ENCODE peak calls at places on chromosomes 2 and 18, in four cellular contexts. F, Q, E and W are unnamed samples.

GRCh38 chr2:236180831-236181453 is 12.8 kb upstream of the GBX2 start:
- DNase-seq in F (peak), Q (no peak), E (no peak), W (no peak)

GRCh38 chr2:217604527-217605279 is 398.1 kb downstream of the TNS1 start:
- DNase-seq in F (peak), Q (peak), E (no peak), W (peak)

GRCh38 chr2:173371023-173371422 is 16.4 kb downstream of the CDCA7 start:
- DNase-seq in F (no peak), Q (no peak), E (no peak), W (no peak)

GRCh38 chr2:65386340-65386739 is 46.1 kb downstream of the SPRED2 start:
- DNase-seq in F (no peak), Q (no peak), E (no peak), W (no peak)

GRCh38 chr2:44342854-44343253 is 18.4 kb downstream of the PREPL start:
- DNase-seq in F (no peak), Q (no peak), E (no peak), W (no peak)

GRCh38 chr18:62672600-62672999 is 42.7 kb upstream of the PHLPP1 start:
- DNase-seq in F (no peak), Q (no peak), E (no peak), W (no peak)

GRCh38 chr2:196336715-196337617 is 165.6 kb upstream of the STK17B start:
- DNase-seq in F (no peak), Q (no peak), E (no peak), W (no peak)

GRCh38 chr2:22124003-22124402 is 1000.2 kb downstream of the TDRD15 start:
- DNase-seq in F (no peak), Q (no peak), E (no peak), W (no peak)

GRCh38 chr2:38876407-38876806 is 631 bp downstream of the MORN2 start:
- DNase-seq in F (no peak), Q (no peak), E (no peak), W (no peak)

GRCh38 chr2:133393881-133394280 is 174.4 kb downstream of the NCKAP5 start:
- DNase-seq in F (no peak), Q (no peak), E (no peak), W (no peak)

GRCh38 chr2:69781321-69782248 is 39.7 kb downstream of the ANXA4 start:
- DNase-seq in F (no peak), Q (no peak), E (no peak), W (no peak)

GRCh38 chr2:63665806-63666205 is 77.0 kb downstream of the MDH1 start:
- DNase-seq in F (no peak), Q (no peak), E (no peak), W (no peak)

GRCh38 chr2:60764736-60765534 is 8.9 kb downstream of the PAPOLG start:
- DNase-seq in F (no peak), Q (no peak), E (no peak), W (no peak)

GRCh38 chr2:36695746-36696415 is 626 bp upstream of the VIT start:
- DNase-seq in F (no peak), Q (no peak), E (no peak), W (no peak)

GRCh38 chr2:72570401-72570800 is 255.4 kb downstream of the EXOC6B start:
- DNase-seq in F (no peak), Q (no peak), E (no peak), W (no peak)

GRCh38 chr2:168529054-168529833 is 73.2 kb downstream of the CERS6 start:
- DNase-seq in F (no peak), Q (no peak), E (no peak), W (no peak)

GRCh38 chr2:118763797-118764196 is 83.7 kb downstream of the EN1 start:
- DNase-seq in F (no peak), Q (no peak), E (no peak), W (no peak)

GRCh38 chr2:152718909-152719645 is 657 bp downstream of the ARL6IP6 start:
- DNase-seq in F (no peak), Q (no peak), E (no peak), W (no peak)

DNA sequence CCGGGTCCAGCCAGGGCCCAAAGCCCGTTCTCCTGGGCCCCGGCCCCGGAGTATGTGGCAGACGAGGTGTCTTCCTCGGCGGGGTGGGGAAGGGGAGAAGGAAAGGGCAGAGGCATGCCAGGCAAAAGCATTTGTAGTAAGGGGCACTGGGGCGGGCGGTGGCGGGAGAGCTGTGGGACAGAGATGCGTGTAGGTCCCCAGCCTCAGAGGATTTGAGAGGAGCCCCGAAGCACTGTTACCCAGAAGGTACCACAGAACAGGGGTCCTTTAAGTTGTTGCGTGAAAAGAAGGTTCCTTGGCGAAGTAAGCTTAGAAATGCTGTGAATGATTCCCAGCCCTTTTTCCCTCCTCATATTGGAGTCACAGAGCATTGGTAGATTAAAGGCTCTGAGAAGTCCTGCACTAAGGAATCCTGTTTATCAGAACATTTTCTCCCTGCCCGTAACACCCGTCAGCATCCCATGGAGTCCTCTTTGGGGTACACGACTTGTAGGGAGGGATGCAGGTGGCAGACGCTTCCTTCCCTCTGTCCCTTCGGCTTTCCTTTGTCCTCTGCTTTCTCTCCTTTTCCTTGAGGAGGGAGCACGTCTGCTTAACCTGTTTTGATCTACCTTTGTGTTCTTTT is 12.5 kb downstream of the GAREM2 start:
- DNase-seq in F (no peak), Q (no peak), E (no peak), W (no peak)
- H3K27ac ChIP-seq in F (peak), Q (no peak), E (peak), W (peak)

DNA sequence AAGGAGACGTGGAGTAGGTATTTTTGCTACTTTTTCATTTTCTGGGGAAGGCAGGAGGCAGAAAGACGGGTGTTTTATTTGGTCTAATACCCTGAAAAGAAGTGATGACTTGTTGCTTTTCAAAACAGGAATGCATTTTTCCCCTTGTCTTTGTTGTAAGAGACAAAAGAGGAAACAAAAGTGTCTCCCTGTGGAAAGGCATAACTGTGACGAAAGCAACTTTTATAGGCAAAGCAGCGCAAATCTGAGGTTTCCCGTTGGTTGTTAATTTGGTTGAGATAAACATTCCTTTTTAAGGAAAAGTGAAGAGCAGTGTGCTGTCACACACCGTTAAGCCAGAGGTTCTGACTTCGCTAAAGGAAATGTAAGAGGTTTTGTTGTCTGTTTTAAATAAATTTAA is 3.4 kb downstream of the FZD7 start:
- DNase-seq in F (no peak), Q (no peak), E (no peak), W (no peak)
- H3K27ac ChIP-seq in F (no peak), Q (peak), E (no peak), W (peak)

DNA sequence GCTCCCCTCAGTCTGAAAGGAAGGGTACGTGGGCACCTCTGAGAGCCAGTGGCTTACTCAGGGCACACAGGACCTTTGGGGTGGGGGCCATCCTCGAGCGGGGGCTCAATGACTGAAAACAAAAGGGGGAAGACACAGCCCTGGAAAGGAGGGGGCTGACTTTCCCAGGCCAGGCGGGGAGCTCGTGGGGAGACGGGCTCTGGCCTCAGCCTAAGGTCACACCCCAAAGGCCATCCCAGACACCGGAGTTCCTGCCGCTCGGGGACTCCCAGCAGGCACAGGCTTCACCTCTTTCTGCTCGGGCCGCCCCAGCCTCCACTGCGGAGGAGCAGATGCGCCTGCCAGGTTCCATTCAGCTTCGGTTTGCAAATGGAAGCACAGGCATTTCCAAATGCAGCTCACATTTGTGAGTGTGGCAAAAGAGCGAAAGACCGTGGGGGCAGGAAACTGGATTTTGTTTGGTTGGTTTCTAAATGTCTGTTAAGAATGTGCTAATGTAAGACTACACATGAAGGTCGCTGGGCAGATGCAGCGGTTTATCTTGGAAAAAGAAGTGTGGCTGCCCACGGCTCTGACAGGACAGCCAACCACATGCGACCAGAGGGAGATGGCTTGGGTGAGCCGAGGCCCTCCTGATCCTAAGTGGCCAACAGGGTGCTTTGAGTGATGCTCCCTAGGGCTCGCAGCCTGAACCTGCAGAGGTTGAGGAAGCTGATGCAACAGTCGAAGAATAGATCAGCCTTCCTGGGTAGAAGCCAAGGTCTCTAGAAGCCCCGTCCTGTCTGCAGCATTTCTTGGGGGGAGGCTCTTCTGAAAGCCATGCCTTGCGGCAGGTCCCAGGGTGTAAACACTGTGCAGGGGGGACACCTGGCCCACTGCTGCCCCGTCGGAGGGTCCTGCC is 136.6 kb downstream of the HDAC4 start:
- DNase-seq in F (peak), Q (peak), E (peak), W (no peak)
- H3K27ac ChIP-seq in F (peak), Q (peak), E (peak), W (peak)

GRCh38 chr18:13261658-13262357 is 43.2 kb downstream of the LDLRAD4 start:
- DNase-seq in F (no peak), Q (no peak), E (no peak), W (no peak)
- H3K27ac ChIP-seq in F (peak), Q (no peak), E (no peak), W (no peak)

DNA sequence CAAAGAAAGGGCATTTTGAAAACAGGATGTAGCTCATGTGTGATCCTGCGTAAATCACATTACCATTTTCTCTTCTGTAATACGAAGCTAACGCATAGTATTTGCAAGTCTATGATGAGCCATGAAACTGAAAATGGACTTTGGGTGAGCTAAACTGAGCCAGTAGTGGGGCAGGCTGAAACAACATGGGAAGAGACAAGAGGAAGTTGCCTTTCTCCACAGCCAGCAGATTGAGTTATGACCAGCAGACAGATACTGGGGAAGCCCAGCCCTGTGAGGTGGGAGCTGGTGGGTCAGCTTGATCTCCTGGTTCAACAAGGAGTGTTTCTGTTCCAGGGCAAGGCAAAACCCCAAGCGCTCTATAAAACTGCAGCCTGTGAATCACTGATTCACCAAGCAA is 11.8 kb downstream of the CYRIA start:
- DNase-seq in F (peak), Q (no peak), E (no peak), W (no peak)
- H3K27ac ChIP-seq in F (peak), Q (peak), E (no peak), W (peak)

DNA sequence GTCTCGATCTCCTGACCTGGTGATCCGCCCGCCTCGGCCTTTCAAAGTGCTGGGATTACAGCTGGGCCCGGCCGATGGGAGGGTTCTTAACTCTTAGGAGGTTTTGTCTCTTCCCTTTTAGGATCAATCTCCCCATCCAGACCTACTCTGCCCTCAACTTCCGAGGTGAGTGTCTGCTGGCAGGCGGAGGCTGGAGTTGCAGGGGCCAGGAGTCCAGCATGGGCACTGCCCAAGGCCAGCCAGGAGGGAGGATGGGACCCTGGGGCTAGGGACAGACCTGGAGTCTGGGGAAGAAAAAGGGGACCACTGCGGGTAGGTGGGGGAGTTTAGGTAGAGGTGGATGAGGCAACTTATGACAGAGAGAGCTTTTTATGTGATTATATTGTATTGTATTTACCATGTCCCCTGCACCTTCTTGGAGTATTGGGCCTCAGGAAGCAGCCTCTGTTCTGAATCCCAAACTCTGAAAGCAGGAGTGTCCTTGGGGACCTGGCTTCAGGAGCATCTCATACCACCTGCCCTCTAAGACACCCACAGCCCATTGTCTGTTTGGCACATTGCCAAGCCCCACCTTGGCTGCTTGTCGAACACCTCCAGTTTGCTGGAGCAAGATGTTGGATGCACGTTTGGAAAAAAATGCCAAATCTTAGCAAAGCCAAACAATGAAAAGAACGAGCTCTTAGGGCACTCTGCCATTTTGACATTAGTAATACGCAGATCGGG is 5.6 kb downstream of the DES start:
- DNase-seq in F (no peak), Q (peak), E (no peak), W (no peak)
- H3K27ac ChIP-seq in F (no peak), Q (peak), E (no peak), W (peak)

GRCh38 chr2:28663359-28663758 is 88.3 kb upstream of the PPP1CB start:
- DNase-seq in F (no peak), Q (no peak), E (no peak), W (no peak)

GRCh38 chr2:28662468-28663095 is 89.0 kb upstream of the PPP1CB start:
- DNase-seq in F (no peak), Q (no peak), E (no peak), W (no peak)

GRCh38 chr2:28664120-28664842 is 87.3 kb upstream of the PPP1CB start:
- DNase-seq in F (no peak), Q (no peak), E (no peak), W (no peak)

GRCh38 chr2:28666496-28667184 is 85.0 kb upstream of the PPP1CB start:
- DNase-seq in F (no peak), Q (no peak), E (no peak), W (no peak)

DNA sequence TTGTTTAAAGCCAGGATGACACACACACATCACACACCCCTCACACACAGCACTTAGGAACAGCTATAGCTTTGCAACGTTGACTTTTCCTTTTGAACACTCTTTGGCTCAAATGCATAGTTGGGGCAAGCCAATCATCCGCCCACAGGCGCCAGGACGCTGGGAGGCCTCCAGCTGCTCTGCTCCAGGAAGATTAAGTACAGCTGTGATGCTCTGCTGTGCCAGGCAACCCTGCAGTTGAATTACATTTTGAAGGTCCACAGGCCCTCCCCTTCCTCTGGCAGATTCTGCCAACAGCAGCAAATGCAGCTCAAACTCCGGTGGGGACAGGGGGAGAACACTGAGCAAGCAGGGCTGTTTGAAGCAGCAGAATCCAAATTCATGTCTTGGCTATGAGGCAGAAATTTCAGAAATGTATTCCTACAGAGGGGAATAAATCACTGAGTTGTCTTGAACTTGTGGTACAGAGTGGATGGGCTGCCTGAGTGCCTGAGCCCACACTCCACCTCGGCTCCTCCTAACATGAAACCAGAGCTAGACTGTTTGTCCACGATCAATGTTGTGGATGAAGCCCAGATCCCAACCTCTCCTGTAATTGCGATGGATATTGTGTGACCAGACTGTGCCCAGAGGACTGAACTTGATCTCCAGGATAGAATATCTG is 86.5 kb upstream of the PPP1CB start:
- DNase-seq in F (no peak), Q (peak), E (no peak), W (peak)
- H3K27ac ChIP-seq in F (peak), Q (peak), E (no peak), W (peak)

DNA sequence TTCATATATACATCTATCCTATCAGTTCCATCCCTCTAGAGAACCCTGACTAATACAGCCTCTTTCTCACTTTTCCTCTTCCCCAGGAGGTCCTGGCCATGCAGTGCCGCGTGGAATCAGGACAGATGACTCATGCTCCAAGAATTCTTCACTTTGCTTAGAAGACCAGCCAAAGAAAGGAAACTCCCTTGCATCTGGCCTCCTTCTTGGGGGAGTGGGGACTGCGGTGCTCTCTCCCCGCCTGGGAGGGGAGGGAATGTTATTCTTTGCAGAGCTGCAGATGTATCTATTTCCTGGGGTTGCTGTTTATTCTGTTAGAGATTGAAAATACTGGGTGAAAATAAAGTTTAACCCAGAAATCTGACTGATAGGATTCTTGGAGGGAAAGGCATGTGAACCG is 111.5 kb upstream of the SH3BP4 start:
- DNase-seq in F (no peak), Q (no peak), E (no peak), W (no peak)
- H3K27ac ChIP-seq in F (peak), Q (no peak), E (no peak), W (no peak)

DNA sequence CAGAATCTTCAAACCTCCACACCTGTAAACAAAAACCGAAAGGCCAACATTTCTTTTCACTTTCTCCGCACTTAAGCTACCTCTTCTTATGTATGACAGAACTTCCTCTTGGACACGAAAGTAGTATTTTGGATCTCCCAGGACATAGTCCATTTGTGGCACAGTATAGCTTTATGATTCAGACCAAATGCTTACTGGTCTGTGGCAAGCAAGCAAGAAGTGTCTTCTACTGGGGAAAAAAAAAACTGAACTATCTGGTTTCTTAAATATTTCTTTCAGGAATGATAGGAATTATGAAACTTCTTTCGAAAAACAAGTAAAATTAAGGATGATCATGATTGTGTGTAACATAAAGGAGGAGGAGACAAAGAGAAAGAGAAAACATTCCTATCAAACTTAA is 33.6 kb downstream of the SRBD1 start:
- DNase-seq in F (no peak), Q (no peak), E (no peak), W (no peak)
- H3K27ac ChIP-seq in F (no peak), Q (no peak), E (no peak), W (no peak)